ENCODE peak calls at places on chromosome 12, in eight cellular contexts. One of them, this sample, is unnamed.

GRCh38 chr12:87778065-87778464 is 251.1 kb downstream of the C12orf50 start:
- DNase-seq in endothelial cell of umbilical vein: no peak
- DNase-seq in A549: no peak
- DNase-seq in body of pancreas: no peak
- DNase-seq in psoas muscle: no peak
- DNase-seq in hepatocyte: no peak
- DNase-seq in endodermal cell: no peak
- DNase-seq in left ventricle myocardium inferior: no peak
- DNase-seq in this sample: no peak

GRCh38 chr12:76568888-76569551 is 9.4 kb upstream of the OSBPL8 start:
- DNase-seq in psoas muscle: no peak
- DNase-seq in A549: no peak
- DNase-seq in endodermal cell: no peak
- DNase-seq in endothelial cell of umbilical vein: no peak
- DNase-seq in body of pancreas: no peak
- DNase-seq in left ventricle myocardium inferior: no peak
- DNase-seq in hepatocyte: no peak
- DNase-seq in this sample: no peak

GRCh38 chr12:46958093-46958492 is 121.3 kb upstream of the PCED1B start:
- DNase-seq in A549: no peak
- DNase-seq in body of pancreas: no peak
- DNase-seq in psoas muscle: no peak
- DNase-seq in left ventricle myocardium inferior: no peak
- DNase-seq in hepatocyte: no peak
- DNase-seq in endodermal cell: no peak
- DNase-seq in endothelial cell of umbilical vein: no peak
- DNase-seq in this sample: no peak

GRCh38 chr12:83089575-83089974 is 402.9 kb downstream of the TMTC2 start:
- DNase-seq in endodermal cell: no peak
- DNase-seq in body of pancreas: no peak
- DNase-seq in psoas muscle: no peak
- DNase-seq in A549: no peak
- DNase-seq in hepatocyte: no peak
- DNase-seq in left ventricle myocardium inferior: no peak
- DNase-seq in endothelial cell of umbilical vein: no peak
- DNase-seq in this sample: no peak

GRCh38 chr12:5348491-5348890 is 83.4 kb upstream of the NTF3 start:
- DNase-seq in left ventricle myocardium inferior: no peak
- DNase-seq in body of pancreas: no peak
- DNase-seq in endodermal cell: no peak
- DNase-seq in hepatocyte: peak; percentile 37
- DNase-seq in psoas muscle: no peak
- DNase-seq in A549: no peak
- DNase-seq in endothelial cell of umbilical vein: no peak
- DNase-seq in this sample: no peak

GRCh38 chr12:113505941-113506340 is 34.3 kb upstream of the LHX5 start:
- DNase-seq in A549: no peak
- DNase-seq in body of pancreas: no peak
- DNase-seq in endodermal cell: no peak
- DNase-seq in psoas muscle: no peak
- DNase-seq in endothelial cell of umbilical vein: no peak
- DNase-seq in left ventricle myocardium inferior: no peak
- DNase-seq in hepatocyte: no peak
- DNase-seq in this sample: no peak

GRCh38 chr12:25186788-25187397 is 8.1 kb downstream of the DNAI7 start:
- DNase-seq in psoas muscle: no peak
- DNase-seq in body of pancreas: no peak
- DNase-seq in endothelial cell of umbilical vein: no peak
- DNase-seq in hepatocyte: no peak
- DNase-seq in left ventricle myocardium inferior: no peak
- DNase-seq in A549: no peak
- DNase-seq in endodermal cell: no peak
- DNase-seq in this sample: no peak

GRCh38 chr12:19169222-19169621 is 39.7 kb downstream of the PLEKHA5 start:
- DNase-seq in endodermal cell: no peak
- DNase-seq in body of pancreas: no peak
- DNase-seq in hepatocyte: no peak
- DNase-seq in A549: no peak
- DNase-seq in psoas muscle: no peak
- DNase-seq in left ventricle myocardium inferior: no peak
- DNase-seq in endothelial cell of umbilical vein: no peak
- DNase-seq in this sample: no peak

GRCh38 chr12:21823581-21823980 is 49.1 kb upstream of the KCNJ8 start:
- DNase-seq in A549: no peak
- DNase-seq in body of pancreas: peak; percentile 7
- DNase-seq in left ventricle myocardium inferior: peak; percentile 65
- DNase-seq in hepatocyte: no peak
- DNase-seq in psoas muscle: peak; percentile 85
- DNase-seq in endothelial cell of umbilical vein: no peak
- DNase-seq in endodermal cell: no peak
- DNase-seq in this sample: peak; percentile 23

GRCh38 chr12:30515351-30515750 is 180.3 kb downstream of the IPO8 start:
- DNase-seq in endodermal cell: no peak
- DNase-seq in A549: no peak
- DNase-seq in endothelial cell of umbilical vein: peak; percentile 26
- DNase-seq in left ventricle myocardium inferior: no peak
- DNase-seq in psoas muscle: no peak
- DNase-seq in body of pancreas: no peak
- DNase-seq in hepatocyte: peak; percentile 30
- DNase-seq in this sample: no peak

GRCh38 chr12:112837629-112838191 is 46.2 kb downstream of the RPH3A start:
- DNase-seq in hepatocyte: peak; percentile 32
- DNase-seq in endodermal cell: no peak
- DNase-seq in body of pancreas: no peak
- DNase-seq in left ventricle myocardium inferior: no peak
- DNase-seq in A549: peak; percentile 54
- DNase-seq in psoas muscle: no peak
- DNase-seq in endothelial cell of umbilical vein: peak; percentile 42
- DNase-seq in this sample: no peak

GRCh38 chr12:46154221-46154975 is 114.4 kb downstream of the SLC38A1 start:
- DNase-seq in hepatocyte: peak; percentile 27
- DNase-seq in endodermal cell: no peak
- DNase-seq in psoas muscle: no peak
- DNase-seq in body of pancreas: no peak
- DNase-seq in A549: peak; percentile 19
- DNase-seq in endothelial cell of umbilical vein: peak; percentile 71
- DNase-seq in left ventricle myocardium inferior: no peak
- DNase-seq in this sample: no peak

GRCh38 chr12:114864688-114865685 is 181.0 kb upstream of the TBX3 start:
- DNase-seq in psoas muscle: no peak
- DNase-seq in left ventricle myocardium inferior: no peak
- DNase-seq in A549: no peak
- DNase-seq in body of pancreas: no peak
- DNase-seq in endodermal cell: peak; percentile 80
- DNase-seq in endothelial cell of umbilical vein: no peak
- DNase-seq in hepatocyte: no peak
- DNase-seq in this sample: no peak

GRCh38 chr12:31499567-31499966 is 91.4 kb downstream of the DENND5B start:
- DNase-seq in endothelial cell of umbilical vein: no peak
- DNase-seq in psoas muscle: no peak
- DNase-seq in hepatocyte: no peak
- DNase-seq in A549: no peak
- DNase-seq in body of pancreas: no peak
- DNase-seq in left ventricle myocardium inferior: no peak
- DNase-seq in endodermal cell: no peak
- DNase-seq in this sample: no peak

GRCh38 chr12:12736759-12737676 is 19.9 kb downstream of the CDKN1B start:
- DNase-seq in hepatocyte: peak; percentile 57
- DNase-seq in endodermal cell: no peak
- DNase-seq in endothelial cell of umbilical vein: peak; percentile 67
- DNase-seq in A549: peak; percentile 50
- DNase-seq in psoas muscle: no peak
- DNase-seq in body of pancreas: peak; percentile 51
- DNase-seq in left ventricle myocardium inferior: no peak
- DNase-seq in this sample: no peak

GRCh38 chr12:69330475-69331473 is 17.4 kb upstream of the LYZ start:
- DNase-seq in psoas muscle: no peak
- DNase-seq in A549: no peak
- DNase-seq in endothelial cell of umbilical vein: peak; percentile 22
- DNase-seq in hepatocyte: peak; percentile 73
- DNase-seq in endodermal cell: peak; percentile 93
- DNase-seq in left ventricle myocardium inferior: no peak
- DNase-seq in body of pancreas: peak; percentile 83
- DNase-seq in this sample: no peak

GRCh38 chr12:108855284-108856169 is 1.9 kb downstream of the SSH1 start:
- DNase-seq in A549: no peak
- DNase-seq in psoas muscle: no peak
- DNase-seq in hepatocyte: no peak
- DNase-seq in endothelial cell of umbilical vein: no peak
- DNase-seq in endodermal cell: no peak
- DNase-seq in left ventricle myocardium inferior: no peak
- DNase-seq in body of pancreas: no peak
- DNase-seq in this sample: no peak

GRCh38 chr12:59657711-59658110 is 61.9 kb downstream of the SLC16A7 start:
- DNase-seq in endothelial cell of umbilical vein: no peak
- DNase-seq in A549: no peak
- DNase-seq in left ventricle myocardium inferior: no peak
- DNase-seq in psoas muscle: no peak
- DNase-seq in body of pancreas: no peak
- DNase-seq in endodermal cell: no peak
- DNase-seq in hepatocyte: no peak
- DNase-seq in this sample: no peak
- H3K27ac ChIP-seq in endothelial cell of umbilical vein: no peak overlapping the region
- H3K27ac ChIP-seq in A549: no peak overlapping the region
- H3K27ac ChIP-seq in left ventricle myocardium inferior: peak overlapping the region; percentile 13
- H3K27ac ChIP-seq in psoas muscle: no peak overlapping the region
- H3K27ac ChIP-seq in body of pancreas: no peak overlapping the region
- H3K27ac ChIP-seq in endodermal cell: no peak overlapping the region
- H3K27ac ChIP-seq in hepatocyte: no peak overlapping the region
- H3K27ac ChIP-seq in this sample: no peak overlapping the region

GRCh38 chr12:2482938-2483337 is 311.8 kb upstream of the FKBP4 start:
- DNase-seq in psoas muscle: no peak
- DNase-seq in left ventricle myocardium inferior: no peak
- DNase-seq in endothelial cell of umbilical vein: no peak
- DNase-seq in endodermal cell: no peak
- DNase-seq in body of pancreas: no peak
- DNase-seq in A549: no peak
- DNase-seq in hepatocyte: no peak
- DNase-seq in this sample: no peak

GRCh38 chr12:2479866-2480510 is 314.8 kb upstream of the FKBP4 start:
- DNase-seq in endothelial cell of umbilical vein: peak; percentile 42
- DNase-seq in A549: no peak
- DNase-seq in hepatocyte: no peak
- DNase-seq in psoas muscle: no peak
- DNase-seq in body of pancreas: no peak
- DNase-seq in left ventricle myocardium inferior: no peak
- DNase-seq in endodermal cell: no peak
- DNase-seq in this sample: no peak

GRCh38 chr12:2483713-2484112 is 311.1 kb upstream of the FKBP4 start:
- DNase-seq in A549: no peak
- DNase-seq in endothelial cell of umbilical vein: no peak
- DNase-seq in psoas muscle: no peak
- DNase-seq in body of pancreas: no peak
- DNase-seq in left ventricle myocardium inferior: no peak
- DNase-seq in endodermal cell: no peak
- DNase-seq in hepatocyte: no peak
- DNase-seq in this sample: no peak

GRCh38 chr12:2481346-2481745 is 313.4 kb upstream of the FKBP4 start:
- DNase-seq in endothelial cell of umbilical vein: no peak
- DNase-seq in endodermal cell: no peak
- DNase-seq in hepatocyte: no peak
- DNase-seq in left ventricle myocardium inferior: no peak
- DNase-seq in psoas muscle: no peak
- DNase-seq in body of pancreas: no peak
- DNase-seq in A549: no peak
- DNase-seq in this sample: no peak

GRCh38 chr12:2481951-2482350 is 312.8 kb upstream of the FKBP4 start:
- DNase-seq in endodermal cell: no peak
- DNase-seq in A549: no peak
- DNase-seq in left ventricle myocardium inferior: no peak
- DNase-seq in hepatocyte: no peak
- DNase-seq in endothelial cell of umbilical vein: no peak
- DNase-seq in body of pancreas: no peak
- DNase-seq in psoas muscle: no peak
- DNase-seq in this sample: no peak
- H3K27ac ChIP-seq in endodermal cell: no peak overlapping the region
- H3K27ac ChIP-seq in A549: no peak overlapping the region
- H3K27ac ChIP-seq in left ventricle myocardium inferior: peak overlapping the region; percentile 1
- H3K27ac ChIP-seq in hepatocyte: no peak overlapping the region
- H3K27ac ChIP-seq in endothelial cell of umbilical vein: no peak overlapping the region
- H3K27ac ChIP-seq in body of pancreas: no peak overlapping the region
- H3K27ac ChIP-seq in psoas muscle: no peak overlapping the region
- H3K27ac ChIP-seq in this sample: no peak overlapping the region

DNA sequence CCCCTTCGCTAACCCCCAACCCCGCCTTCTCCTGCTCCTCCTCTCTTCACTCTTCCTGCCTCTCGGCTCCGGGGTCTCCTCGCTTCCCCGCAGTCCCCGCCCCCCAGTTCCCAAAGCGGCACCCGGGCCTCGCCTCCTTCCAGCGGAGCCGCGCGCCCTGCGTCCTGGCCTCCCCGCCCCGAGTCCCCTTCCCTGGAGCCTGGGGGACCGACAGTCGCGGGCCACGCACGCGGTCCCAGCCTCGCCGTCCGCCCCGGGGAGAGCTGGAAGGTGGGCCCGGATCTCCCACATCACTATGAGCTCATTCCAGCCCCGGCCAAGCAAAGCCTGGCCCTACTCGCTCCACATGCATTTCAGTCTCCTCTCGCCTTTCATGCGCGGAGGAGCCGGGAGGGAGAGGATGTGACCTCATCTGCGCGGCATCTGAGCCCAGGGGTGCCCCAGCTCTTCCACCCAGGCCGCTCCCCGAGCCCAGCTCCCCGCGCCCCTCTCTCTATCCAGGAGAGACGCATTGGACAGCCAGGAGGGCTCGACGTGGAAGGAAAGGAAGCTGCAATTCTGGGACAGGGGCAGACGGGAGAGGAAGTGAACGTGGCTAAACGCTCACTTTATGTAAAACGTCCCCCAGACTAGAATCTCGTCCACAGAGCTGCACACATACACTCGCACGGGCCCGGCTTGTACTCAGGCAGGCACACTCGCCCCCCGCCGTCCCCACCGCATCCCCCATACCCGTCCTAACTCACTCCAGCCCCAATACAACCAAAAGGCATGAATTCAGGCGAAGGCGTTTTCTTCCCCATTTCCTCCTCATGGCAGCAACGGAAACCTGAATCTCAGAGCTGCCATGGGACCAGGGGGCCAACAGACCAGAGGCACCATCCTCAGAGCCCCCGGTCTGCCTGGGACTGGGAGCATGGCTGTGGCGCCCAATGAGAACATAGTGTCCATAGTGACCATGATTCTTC is 108.7 kb upstream of the CCND2 start:
- DNase-seq in endodermal cell: peak; percentile 93
- DNase-seq in psoas muscle: peak; percentile 61
- DNase-seq in body of pancreas: no peak
- DNase-seq in hepatocyte: peak; percentile 75
- DNase-seq in endothelial cell of umbilical vein: peak; percentile 54
- DNase-seq in A549: no peak
- DNase-seq in left ventricle myocardium inferior: peak; percentile 40
- DNase-seq in this sample: no peak
- H3K27ac ChIP-seq in endodermal cell: peak overlapping the region; percentile 68
- H3K27ac ChIP-seq in psoas muscle: no peak overlapping the region
- H3K27ac ChIP-seq in body of pancreas: no peak overlapping the region
- H3K27ac ChIP-seq in hepatocyte: peak overlapping the region; percentile 97
- H3K27ac ChIP-seq in endothelial cell of umbilical vein: no peak overlapping the region
- H3K27ac ChIP-seq in A549: no peak overlapping the region
- H3K27ac ChIP-seq in left ventricle myocardium inferior: peak overlapping the region; percentile 56
- H3K27ac ChIP-seq in this sample: peak overlapping the region; percentile 66

DNA sequence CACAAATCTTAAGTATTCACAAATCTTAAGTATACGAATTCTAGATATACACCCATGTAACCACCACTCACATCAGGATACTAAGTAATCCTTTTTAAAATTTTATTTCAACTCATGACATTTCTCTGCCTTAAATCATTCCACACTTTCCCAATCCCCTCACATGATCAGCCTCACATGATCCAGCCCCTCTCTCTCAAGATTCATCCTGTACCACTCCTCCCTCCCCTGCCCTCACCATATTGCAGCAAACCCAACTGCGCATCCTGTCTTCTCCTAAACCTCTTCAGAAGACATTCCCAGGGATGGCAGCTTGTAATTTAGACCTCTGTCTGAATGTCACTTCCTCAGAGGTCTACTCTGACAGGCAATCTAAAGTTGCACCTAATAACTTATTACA is 1.7 kb upstream of the EIF4B start:
- DNase-seq in hepatocyte: peak; percentile 39
- DNase-seq in psoas muscle: no peak
- DNase-seq in A549: no peak
- DNase-seq in endodermal cell: peak; percentile 84
- DNase-seq in left ventricle myocardium inferior: no peak
- DNase-seq in body of pancreas: no peak
- DNase-seq in endothelial cell of umbilical vein: no peak
- DNase-seq in this sample: no peak
- H3K27ac ChIP-seq in hepatocyte: peak overlapping the region; percentile 89
- H3K27ac ChIP-seq in psoas muscle: no peak overlapping the region
- H3K27ac ChIP-seq in A549: peak overlapping the region; percentile 95
- H3K27ac ChIP-seq in endodermal cell: peak overlapping the region; percentile 40
- H3K27ac ChIP-seq in left ventricle myocardium inferior: no peak overlapping the region
- H3K27ac ChIP-seq in body of pancreas: no peak overlapping the region
- H3K27ac ChIP-seq in endothelial cell of umbilical vein: no peak overlapping the region
- H3K27ac ChIP-seq in this sample: no peak overlapping the region